ENCODE peak calls at places on chromosomes 5 and 9, in eight cellular contexts. P is effector memory CD4-positive, alpha-beta T cell; R is tibial artery; N is PC-3; M is IMR-90; J is CD4-positive, CD25-positive, alpha-beta regulatory T cell; V is left lung; B is spleen. Z is an unnamed sample.

GRCh38 chr9:2662496-2662895 is 40.9 kb downstream of the VLDLR start:
- DNase-seq in P (no peak), R (no peak), N (peak; percentile 3), M (no peak), J (no peak), V (no peak), B (no peak), Z (no peak)

GRCh38 chr9:81737871-81738507 is 48.6 kb upstream of the TLE1 start:
- DNase-seq in P (no peak), R (peak; percentile 37), N (peak; percentile 89), M (peak; percentile 91), J (no peak), V (peak; percentile 4), B (no peak), Z (peak; percentile 4)

GRCh38 chr5:119082691-119083090 is 11.8 kb downstream of the DMXL1 start:
- DNase-seq in P (no peak), R (no peak), N (no peak), M (no peak), J (no peak), V (no peak), B (no peak), Z (no peak)

GRCh38 chr9:110802416-110803035 is 133.9 kb downstream of the MUSK start:
- DNase-seq in P (no peak), R (no peak), N (peak; percentile 21), M (peak; percentile 65), J (no peak), V (no peak), B (no peak), Z (no peak)

GRCh38 chr9:16180546-16180945 is 627.7 kb downstream of the CCDC171 start:
- DNase-seq in P (no peak), R (no peak), N (peak; percentile 19), M (peak; percentile 51), J (no peak), V (no peak), B (no peak), Z (no peak)

GRCh38 chr5:151155777-151156731 is 1.5 kb downstream of the ANXA6 start:
- DNase-seq in P (no peak), R (no peak), N (no peak), M (peak; percentile 68), J (no peak), V (no peak), B (peak; percentile 84), Z (no peak)

GRCh38 chr9:121622842-121623203 is 28.6 kb upstream of the DAB2IP start:
- DNase-seq in P (no peak), R (no peak), N (no peak), M (no peak), J (no peak), V (no peak), B (no peak), Z (no peak)

GRCh38 chr9:2729003-2729402 is 11.7 kb downstream of the KCNV2 start:
- DNase-seq in P (no peak), R (no peak), N (peak; percentile 45), M (peak; percentile 72), J (no peak), V (no peak), B (no peak), Z (no peak)

GRCh38 chr5:3155029-3155428 is 403.6 kb upstream of the IRX2 start:
- DNase-seq in P (no peak), R (no peak), N (no peak), M (no peak), J (no peak), V (no peak), B (no peak), Z (no peak)

DNA sequence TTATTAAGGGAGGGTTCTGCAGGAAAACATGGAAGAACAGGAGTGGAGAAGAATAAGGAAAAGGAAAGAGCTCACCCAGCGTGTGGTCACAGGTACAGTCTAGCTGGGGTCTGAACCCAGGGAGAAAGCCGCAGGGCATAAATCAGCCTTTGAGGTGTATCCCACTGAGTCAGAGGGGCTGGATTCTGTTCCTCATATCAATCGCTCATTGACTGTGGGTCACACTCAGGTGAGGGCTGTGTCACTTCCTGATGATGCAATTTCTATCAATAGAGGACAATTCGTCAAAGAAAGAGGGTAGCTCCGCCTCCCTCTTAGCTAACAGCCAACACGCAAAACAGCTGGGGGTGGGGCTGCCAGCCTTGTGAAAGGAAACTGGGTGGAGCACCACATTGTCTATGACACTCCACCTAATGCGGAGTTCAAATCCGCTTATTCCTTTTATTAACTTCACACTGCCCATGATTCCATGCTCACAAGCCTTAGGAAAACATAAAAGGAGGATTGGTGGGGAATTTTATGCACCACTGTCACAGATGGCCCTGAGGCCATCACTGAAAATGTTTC is 176.2 kb downstream of the ICE1 start:
- DNase-seq in P (no peak), R (no peak), N (peak; percentile 73), M (no peak), J (no peak), V (no peak), B (no peak), Z (peak; percentile 54)
- H3K27ac ChIP-seq in P (no peak overlapping the region), R (no peak overlapping the region), N (no peak overlapping the region), M (no peak overlapping the region), J (no peak overlapping the region), V (no peak overlapping the region), B (no peak overlapping the region), Z (peak overlapping the region; percentile 1)

GRCh38 chr5:141032626-141033025 is 18.5 kb upstream of the PCDHB1 start:
- DNase-seq in P (no peak), R (no peak), N (no peak), M (no peak), J (no peak), V (no peak), B (no peak), Z (no peak)
- H3K27ac ChIP-seq in P (no peak overlapping the region), R (no peak overlapping the region), N (no peak overlapping the region), M (no peak overlapping the region), J (no peak overlapping the region), V (no peak overlapping the region), B (no peak overlapping the region), Z (no peak overlapping the region)

DNA sequence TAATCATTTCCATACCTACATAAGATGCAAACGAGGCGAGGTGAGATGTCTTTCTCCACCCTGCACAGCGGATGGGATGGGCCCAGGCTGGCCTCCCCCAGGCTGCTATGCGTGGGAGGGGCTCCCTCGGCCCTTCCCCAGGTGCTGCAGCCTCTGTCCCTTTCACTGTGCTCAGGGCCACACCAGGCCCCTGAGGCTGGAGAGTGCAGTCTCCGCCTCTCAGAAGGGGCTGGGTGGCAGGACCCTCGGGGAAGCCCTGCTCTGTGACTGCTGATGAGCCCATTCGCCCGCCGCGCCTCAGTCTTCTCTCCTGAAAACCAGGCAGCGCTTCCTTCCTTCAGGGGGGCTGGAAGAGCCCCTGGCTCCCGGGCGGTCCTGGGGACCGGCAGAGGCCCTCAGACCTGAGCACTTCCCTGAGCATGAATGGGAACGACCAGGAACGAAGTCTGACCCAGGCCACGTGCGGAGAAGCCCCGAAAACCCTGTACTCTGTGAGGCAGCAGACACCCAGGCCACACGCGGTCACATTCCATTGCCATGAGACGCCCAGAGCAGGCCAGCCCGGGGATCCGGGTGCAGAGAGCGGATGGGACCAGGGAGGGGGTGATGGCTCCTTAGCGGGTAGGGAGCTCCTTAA is 21.9 kb upstream of the NOTCH1 start:
- DNase-seq in P (no peak), R (peak; percentile 76), N (peak; percentile 72), M (peak; percentile 81), J (no peak), V (peak; percentile 84), B (no peak), Z (no peak)
- H3K27ac ChIP-seq in P (no peak overlapping the region), R (peak overlapping the region; percentile 71), N (peak overlapping the region; percentile 37), M (peak overlapping the region; percentile 42), J (no peak overlapping the region), V (no peak overlapping the region), B (peak overlapping the region; percentile 89), Z (peak overlapping the region; percentile 90)

GRCh38 chr5:10333154-10334006 is 20.1 kb upstream of the MARCHF6 start:
- DNase-seq in P (no peak), R (no peak), N (peak; percentile 52), M (peak; percentile 26), J (no peak), V (peak; percentile 90), B (peak; percentile 86), Z (no peak)
- H3K27ac ChIP-seq in P (no peak overlapping the region), R (peak overlapping the region; percentile 48), N (no peak overlapping the region), M (peak overlapping the region; percentile 21), J (no peak overlapping the region), V (no peak overlapping the region), B (no peak overlapping the region), Z (no peak overlapping the region)

GRCh38 chr5:59360130-59360555 is 533.4 kb downstream of the PDE4D start:
- DNase-seq in P (no peak), R (no peak), N (no peak), M (no peak), J (no peak), V (no peak), B (no peak), Z (no peak)
- H3K27ac ChIP-seq in P (no peak overlapping the region), R (no peak overlapping the region), N (no peak overlapping the region), M (no peak overlapping the region), J (no peak overlapping the region), V (peak overlapping the region; percentile 4), B (peak overlapping the region; percentile 28), Z (no peak overlapping the region)

DNA sequence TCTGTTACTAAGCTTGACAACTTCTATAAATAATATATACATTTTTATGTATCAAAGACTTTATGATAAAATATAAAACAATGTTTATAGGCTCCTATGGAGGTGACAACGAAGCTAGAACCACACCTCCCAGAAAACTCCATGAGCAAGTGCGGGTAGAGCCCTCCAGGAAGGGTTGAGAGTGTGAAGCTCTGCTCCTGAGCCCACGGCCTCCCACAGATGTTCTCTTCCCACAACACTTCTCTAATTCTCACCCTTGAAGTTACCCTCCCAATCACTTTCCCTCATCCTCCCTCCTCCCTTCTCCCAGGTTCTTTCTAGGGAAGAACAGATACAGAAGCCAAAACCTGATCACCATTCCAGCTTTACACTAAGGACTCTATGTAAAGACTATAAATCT is 427.6 kb downstream of the SPOCK1 start:
- DNase-seq in P (no peak), R (no peak), N (no peak), M (no peak), J (no peak), V (no peak), B (no peak), Z (no peak)
- H3K27ac ChIP-seq in P (no peak overlapping the region), R (peak overlapping the region; percentile 65), N (no peak overlapping the region), M (no peak overlapping the region), J (no peak overlapping the region), V (no peak overlapping the region), B (no peak overlapping the region), Z (no peak overlapping the region)

DNA sequence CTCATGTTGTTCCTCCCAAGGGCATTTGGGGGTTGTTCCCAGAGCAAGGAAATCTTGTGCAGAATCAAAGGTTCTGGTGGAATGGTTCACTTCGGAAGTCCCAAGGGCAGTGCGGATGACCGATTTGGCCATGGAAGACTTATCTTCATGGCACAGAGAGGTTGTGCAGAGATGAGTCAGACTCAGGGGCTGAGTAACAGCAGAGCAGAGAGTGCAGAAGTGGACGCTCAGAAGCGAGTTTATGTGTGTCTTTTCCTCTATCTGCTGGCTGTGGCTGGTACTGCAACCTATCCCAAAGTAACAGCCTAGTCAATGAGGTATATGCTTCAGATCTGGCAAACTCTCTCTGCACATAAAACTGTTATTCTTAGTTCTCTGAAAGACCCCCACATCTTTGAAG is 118.1 kb downstream of the DPYSL3 start:
- DNase-seq in P (no peak), R (peak; percentile 79), N (peak; percentile 77), M (peak; percentile 84), J (no peak), V (no peak), B (no peak), Z (peak; percentile 1)
- H3K27ac ChIP-seq in P (no peak overlapping the region), R (no peak overlapping the region), N (no peak overlapping the region), M (no peak overlapping the region), J (no peak overlapping the region), V (no peak overlapping the region), B (no peak overlapping the region), Z (no peak overlapping the region)

GRCh38 chr5:143315214-143315613 is 88.3 kb downstream of the NR3C1 start:
- DNase-seq in P (no peak), R (no peak), N (no peak), M (no peak), J (no peak), V (no peak), B (no peak), Z (no peak)
- H3K27ac ChIP-seq in P (no peak overlapping the region), R (no peak overlapping the region), N (peak overlapping the region; percentile 89), M (no peak overlapping the region), J (no peak overlapping the region), V (no peak overlapping the region), B (no peak overlapping the region), Z (peak overlapping the region; percentile 8)

Z was measured in keratinocyte.